ENCODE peak calls at places on chromosomes 11 and 22, in four cellular contexts. N is neuronal stem cell, G is mesenchymal stem cell, R is mesendoderm. I is an unnamed sample.

GRCh38 chr11:86575208-86575855 is 97.1 kb downstream of the ME3 start:
- DNase-seq in N (no peak), G (peak), R (no peak), I (no peak)

GRCh38 chr11:44597358-44598009 is 32.0 kb downstream of the CD82 start:
- DNase-seq in N (no peak), G (no peak), R (no peak), I (no peak)

GRCh38 chr11:132126973-132127900 is 756.8 kb downstream of the NTM start:
- DNase-seq in N (peak), G (peak), R (peak), I (peak)

GRCh38 chr22:40107244-40107643 is 70.5 kb upstream of the TNRC6B start:
- DNase-seq in N (no peak), G (peak), R (no peak), I (no peak)

GRCh38 chr11:68373810-68374501 is 61.6 kb downstream of the LRP5 start:
- DNase-seq in N (no peak), G (peak), R (no peak), I (no peak)

GRCh38 chr11:110173775-110174644 is 80.8 kb downstream of the ZC3H12C start:
- DNase-seq in N (peak), G (peak), R (peak), I (peak)

GRCh38 chr11:1392111-1392510 is 2.4 kb downstream of the BRSK2 start:
- DNase-seq in N (no peak), G (no peak), R (no peak), I (no peak)

GRCh38 chr11:7060828-7061227 is 28.0 kb upstream of the RBMXL2 start:
- DNase-seq in N (no peak), G (peak), R (no peak), I (no peak)

GRCh38 chr11:130534525-130534924 is 86.1 kb downstream of the ADAMTS15 start:
- DNase-seq in N (no peak), G (no peak), R (no peak), I (no peak)

GRCh38 chr11:35934981-35935380 is 8.9 kb upstream of the LDLRAD3 start:
- DNase-seq in N (no peak), G (no peak), R (no peak), I (no peak)

GRCh38 chr22:20771918-20772625 is 1.8 kb upstream of the SERPIND1 start:
- DNase-seq in N (no peak), G (no peak), R (no peak), I (no peak)

GRCh38 chr11:110130642-110131238 is 37.5 kb downstream of the ZC3H12C start:
- DNase-seq in N (peak), G (no peak), R (peak), I (peak)

GRCh38 chr11:15236514-15236913 is 121.8 kb downstream of the INSC start:
- DNase-seq in N (no peak), G (no peak), R (peak), I (peak)

GRCh38 chr22:35622132-35622913 is 5.2 kb upstream of the MB start:
- DNase-seq in N (no peak), G (no peak), R (peak), I (peak)

GRCh38 chr22:47486569-47487312 is 724.3 kb downstream of the TBC1D22A start:
- DNase-seq in N (no peak), G (no peak), R (no peak), I (no peak)

GRCh38 chr22:29998627-29999026 is 81.6 kb upstream of the HORMAD2 start:
- DNase-seq in N (no peak), G (no peak), R (no peak), I (no peak)

GRCh38 chr11:104984818-104985217 is 16.4 kb upstream of the CASP4 start:
- DNase-seq in N (no peak), G (no peak), R (no peak), I (no peak)

DNA sequence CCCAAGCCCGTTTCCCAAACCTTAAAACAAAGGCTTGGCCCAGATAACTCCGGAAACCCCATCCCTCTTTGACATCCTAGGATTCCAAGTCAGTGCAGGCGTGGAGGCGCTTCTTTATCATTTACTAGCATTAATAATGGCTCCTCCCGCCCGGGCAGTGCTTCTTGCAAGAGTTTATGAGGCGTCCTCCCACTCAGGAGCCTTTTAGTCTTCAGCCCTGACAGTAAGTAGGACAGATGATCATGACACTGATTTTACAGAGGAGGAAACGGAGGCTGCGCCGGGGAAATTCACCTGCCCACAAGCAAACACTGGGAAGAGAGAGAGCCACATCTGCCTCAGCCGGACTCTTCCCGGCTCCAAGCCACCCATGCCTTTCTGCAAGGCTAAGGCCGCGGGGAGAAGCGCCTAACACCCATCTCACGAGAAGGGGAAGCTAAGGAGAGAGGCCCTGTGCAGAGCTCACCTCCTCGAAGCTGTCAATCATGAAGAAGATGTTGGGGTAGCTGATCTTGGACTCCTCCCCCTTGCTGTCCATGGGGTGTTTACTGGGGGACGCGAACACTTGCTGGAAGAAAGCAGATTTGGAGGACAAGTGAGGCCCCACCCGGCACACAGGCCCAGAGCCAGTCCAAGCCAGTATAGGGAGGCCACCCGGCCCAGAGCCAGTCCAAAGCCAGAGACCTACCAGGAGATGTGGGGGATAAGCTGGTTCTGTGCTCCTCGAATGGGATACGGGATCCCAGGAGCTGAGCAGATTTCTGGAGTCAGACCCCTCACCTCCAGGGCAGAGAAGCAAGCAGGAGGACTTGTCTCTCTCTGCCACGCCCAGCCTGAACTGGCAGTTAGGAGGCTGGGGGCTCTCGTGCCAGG is 35.7 kb downstream of the KIAA0930 start:
- DNase-seq in N (no peak), G (no peak), R (no peak), I (no peak)
- H2BK5ac ChIP-seq in N (peak), G (no peak), R (no peak), I (no peak)

DNA sequence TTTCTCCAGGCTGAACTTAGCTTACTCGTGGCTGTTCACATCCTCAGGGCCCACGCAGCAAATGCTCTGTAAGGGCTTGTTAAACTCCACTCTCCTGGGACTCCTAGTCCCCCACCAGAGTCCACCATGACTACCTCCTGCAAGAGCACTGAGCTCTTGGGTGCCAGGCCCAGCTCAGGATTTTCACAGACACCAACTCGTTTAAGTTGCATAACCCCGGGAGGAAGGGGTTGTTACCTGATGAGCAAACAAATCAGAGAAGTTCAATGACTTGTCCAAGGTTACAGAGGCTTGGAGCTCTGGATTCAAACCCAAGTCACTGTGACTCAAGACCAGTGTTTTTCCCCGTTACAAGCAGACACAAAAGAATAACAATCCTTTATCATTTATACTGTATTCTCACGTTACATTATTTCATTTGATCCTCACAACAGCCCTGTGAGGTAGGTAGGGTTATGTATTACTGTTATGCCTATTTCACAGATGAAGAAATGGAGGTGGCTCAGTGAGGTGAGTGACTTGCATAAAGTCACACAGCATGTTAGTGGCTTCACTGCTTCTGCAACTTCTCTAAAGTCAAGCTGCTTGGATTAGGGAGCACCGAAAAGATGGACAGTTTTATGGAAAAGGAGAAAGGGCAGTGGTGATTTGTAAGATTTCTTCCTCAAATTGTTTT is 17.4 kb downstream of the KCTD21 start:
- DNase-seq in N (no peak), G (no peak), R (no peak), I (no peak)
- H3K18ac ChIP-seq in N (no peak), G (no peak), R (no peak), I (no peak)

DNA sequence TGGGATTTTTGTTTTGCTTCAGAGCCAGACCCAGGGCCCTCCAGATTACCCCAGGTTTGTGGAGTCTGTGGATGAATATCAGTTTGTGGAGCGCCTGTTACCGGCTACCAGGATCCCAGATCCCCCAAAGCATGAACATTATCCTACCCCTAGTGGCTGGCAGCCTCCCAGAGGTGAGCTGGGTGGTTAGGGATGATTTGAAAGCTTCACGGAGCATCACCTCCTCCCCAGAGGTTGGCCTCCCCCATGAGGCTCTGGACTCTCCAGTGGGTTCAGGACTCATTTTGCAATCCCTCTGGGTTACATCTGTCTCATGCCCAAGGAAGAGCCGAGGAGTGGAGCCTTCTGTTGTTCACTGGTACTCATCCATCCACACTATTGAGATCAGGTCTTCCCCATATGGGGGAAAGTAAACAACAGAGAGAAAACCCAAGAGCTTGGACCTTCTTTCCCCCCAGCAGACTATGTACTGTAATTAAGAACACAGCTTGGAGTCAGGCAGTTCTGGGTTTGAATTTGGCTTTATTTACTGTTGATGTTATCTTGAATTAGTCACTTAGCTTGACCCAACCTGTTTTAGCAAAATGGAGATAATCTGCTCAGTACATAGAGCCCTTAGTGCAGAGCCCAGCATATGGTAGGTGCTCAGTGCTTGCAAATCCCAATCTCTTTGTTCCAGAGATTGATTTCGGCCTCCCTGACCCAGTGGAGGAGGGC is 2.5 kb downstream of the MRPL49 start:
- DNase-seq in N (no peak), G (no peak), R (no peak), I (no peak)
- H2BK5ac ChIP-seq in N (no peak), G (no peak), R (no peak), I (no peak)

DNA sequence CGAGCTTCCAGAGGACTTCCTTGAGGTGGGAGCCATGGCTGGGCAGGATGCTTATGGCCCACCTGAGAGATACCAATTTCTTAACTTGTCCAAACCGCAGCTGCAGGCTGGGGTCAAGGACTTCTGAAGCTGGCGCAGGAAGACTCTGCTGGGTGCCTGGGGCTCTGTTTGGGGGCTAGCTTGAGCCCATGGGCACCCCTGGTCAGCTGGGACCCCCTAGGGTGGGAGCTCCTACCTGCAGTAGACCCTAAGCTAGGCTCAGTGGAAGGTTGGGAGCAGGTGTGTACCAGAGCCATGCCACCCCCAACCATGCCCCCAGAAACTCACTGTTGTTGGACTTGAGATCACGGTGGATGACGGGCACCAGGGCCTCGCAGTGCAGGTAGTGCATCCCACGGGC is 1.3 kb downstream of the MAP3K11 start:
- DNase-seq in N (no peak), G (no peak), R (no peak), I (no peak)
- H3K18ac ChIP-seq in N (no peak), G (no peak), R (no peak), I (no peak)

GRCh38 chr11:128420277-128420676 is 167.1 kb downstream of the ETS1 start:
- DNase-seq in N (no peak), G (no peak), R (no peak), I (no peak)

GRCh38 chr11:128422576-128423370 is 164.6 kb downstream of the ETS1 start:
- DNase-seq in N (no peak), G (no peak), R (peak), I (no peak)

GRCh38 chr11:128421577-128421976 is 165.8 kb downstream of the ETS1 start:
- DNase-seq in N (no peak), G (peak), R (peak), I (no peak)

GRCh38 chr11:128419012-128419767 is 168.2 kb downstream of the ETS1 start:
- DNase-seq in N (no peak), G (no peak), R (peak), I (no peak)

GRCh38 chr11:128420943-128421342 is 166.4 kb downstream of the ETS1 start:
- DNase-seq in N (no peak), G (peak), R (no peak), I (no peak)
- H2BK5ac ChIP-seq in N (no peak), G (no peak), R (no peak), I (no peak)

DNA sequence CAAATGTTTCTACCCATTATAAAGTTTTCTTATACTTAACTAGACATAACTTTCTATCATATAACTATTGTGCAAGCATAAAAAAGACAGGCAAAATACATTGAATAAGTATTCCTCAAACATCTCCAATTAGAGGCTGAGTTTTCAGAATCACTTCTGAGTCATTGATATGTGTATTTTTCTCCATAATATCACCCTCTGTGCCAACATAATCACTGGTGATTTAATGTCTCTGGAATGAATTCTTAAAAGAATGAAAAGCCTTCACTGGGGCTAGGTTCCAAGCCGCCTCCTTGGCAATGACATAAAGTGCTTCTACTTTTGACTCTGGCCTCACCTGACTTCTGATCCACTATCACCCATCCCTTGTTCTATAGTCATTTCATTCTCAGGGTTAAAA is 197.0 kb upstream of the E2F8 start:
- DNase-seq in N (no peak), G (no peak), R (no peak), I (no peak)
- H3K18ac ChIP-seq in N (no peak), G (no peak), R (no peak), I (no peak)

GRCh38 chr11:125262825-125263218 is 98.3 kb downstream of the PKNOX2 start:
- DNase-seq in N (peak), G (peak), R (peak), I (peak)

GRCh38 chr11:125263268-125263790 is 98.8 kb downstream of the PKNOX2 start:
- DNase-seq in N (peak), G (peak), R (peak), I (peak)

GRCh38 chr11:125261471-125262087 is 97.0 kb downstream of the PKNOX2 start:
- DNase-seq in N (no peak), G (peak), R (peak), I (no peak)

GRCh38 chr11:125262194-125262824 is 97.8 kb downstream of the PKNOX2 start:
- DNase-seq in N (peak), G (peak), R (peak), I (no peak)

DNA sequence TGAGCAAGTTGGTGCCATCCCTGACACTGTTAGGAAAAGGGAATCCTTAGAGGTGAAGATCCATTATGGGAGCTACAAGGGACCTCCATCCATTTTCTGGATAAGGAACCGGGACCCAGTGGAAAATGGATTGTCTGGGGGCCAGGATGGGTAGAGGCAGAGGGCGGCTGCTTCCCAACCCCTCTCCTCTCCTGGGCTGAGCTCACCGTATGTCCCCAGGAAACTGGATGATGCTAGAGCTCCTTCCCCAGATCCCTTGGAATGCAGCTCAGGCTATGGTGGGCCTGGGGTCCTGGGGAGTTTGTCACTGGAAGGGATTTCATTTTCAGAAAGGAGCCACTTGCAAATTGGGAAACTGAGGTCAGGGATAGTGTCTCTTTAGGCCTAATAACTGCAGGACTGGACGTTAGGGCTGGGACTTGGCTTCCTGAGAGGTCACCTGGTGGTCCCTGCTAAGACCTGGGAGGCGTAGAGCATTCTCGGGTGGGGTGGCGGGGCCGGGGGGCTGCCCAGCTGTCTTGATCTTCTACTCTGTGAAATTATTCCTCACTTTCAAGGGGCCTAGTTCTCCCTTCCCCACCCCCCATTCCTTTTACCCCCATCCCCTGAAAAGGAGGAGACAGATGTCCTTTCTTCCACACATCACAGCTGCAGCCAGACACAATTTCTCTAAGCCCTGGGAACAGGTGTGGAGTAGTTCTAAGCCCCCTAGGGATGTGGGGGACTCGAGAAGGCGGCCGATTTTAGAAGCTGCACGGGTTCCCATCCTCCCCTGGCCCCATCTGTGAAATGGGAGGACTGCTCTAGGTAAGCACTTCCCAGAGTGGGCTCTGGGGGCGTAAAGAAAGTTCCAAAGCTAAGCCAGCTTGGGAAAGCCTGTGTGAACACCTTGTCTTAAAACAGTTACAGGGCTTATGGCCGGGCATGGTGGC is 99.8 kb downstream of the PKNOX2 start:
- DNase-seq in N (no peak), G (no peak), R (peak), I (no peak)
- H2BK5ac ChIP-seq in N (peak), G (peak), R (no peak), I (no peak)

GRCh38 chr11:64723907-64724862 is 1.2 kb upstream of the NRXN2 start:
- DNase-seq in N (no peak), G (no peak), R (no peak), I (no peak)
- H3K18ac ChIP-seq in N (peak), G (no peak), R (no peak), I (no peak)

GRCh38 chr22:46303347-46303965 is 6.8 kb downstream of the GTSE1 start:
- DNase-seq in N (no peak), G (peak), R (no peak), I (no peak)
- H2BK5ac ChIP-seq in N (no peak), G (no peak), R (no peak), I (no peak)

GRCh38 chr11:103942646-103943045 is 93.8 kb upstream of the DDI1 start:
- DNase-seq in N (no peak), G (no peak), R (no peak), I (no peak)
- H3K18ac ChIP-seq in N (no peak), G (no peak), R (peak), I (no peak)

I was measured in H9.